ENCODE peak calls at places on chromosomes 1 and 21, in four cellular contexts. V is AG04449, K is esophagus muscularis mucosa, X is tibial nerve. F is an unnamed sample.

GRCh38 chr1:18927654-18928272 is 25.4 kb upstream of the ALDH4A1 start:
- DNase-seq in X (no peak), V (no peak), K (no peak), F (no peak)

GRCh38 chr21:32410916-32411315 is 1.6 kb upstream of the EVA1C start:
- DNase-seq in K (no peak), X (no peak), V (no peak), F (no peak)

GRCh38 chr1:2238361-2239055 is 10.4 kb downstream of the SKI start:
- DNase-seq in V (no peak), K (no peak), X (no peak), F (no peak)

GRCh38 chr1:228259951-228260350 is 52.1 kb downstream of the OBSCN start:
- DNase-seq in X (no peak), V (no peak), K (no peak), F (no peak)

GRCh38 chr1:157448666-157449065 is 103.6 kb downstream of the FCRL5 start:
- DNase-seq in V (no peak), K (no peak), X (no peak), F (no peak)

GRCh38 chr1:47738560-47739182 is 258.5 kb downstream of the TRABD2B start:
- DNase-seq in K (no peak), X (no peak), V (no peak), F (peak)

GRCh38 chr1:101284021-101284420 is 47.2 kb downstream of the S1PR1 start:
- DNase-seq in X (no peak), K (no peak), V (no peak), F (no peak)

GRCh38 chr1:25501235-25502058 is 42.0 kb upstream of the LDLRAP1 start:
- DNase-seq in X (no peak), V (peak), K (no peak), F (peak)

GRCh38 chr1:208551609-208552008 is 307.4 kb upstream of the PLXNA2 start:
- DNase-seq in K (no peak), V (no peak), X (no peak), F (no peak)

GRCh38 chr1:164188507-164188906 is 370.5 kb upstream of the PBX1 start:
- DNase-seq in K (no peak), X (no peak), V (no peak), F (no peak)

GRCh38 chr1:62962794-62963776 is 179.2 kb downstream of the ATG4C start:
- DNase-seq in X (no peak), V (no peak), K (no peak), F (peak)

GRCh38 chr1:51686450-51686849 is 69.6 kb downstream of the OSBPL9 start:
- DNase-seq in V (no peak), X (no peak), K (no peak), F (peak)

GRCh38 chr1:43970502-43970901 is 692 bp downstream of the DPH2 start:
- DNase-seq in V (no peak), K (no peak), X (no peak), F (no peak)

GRCh38 chr1:158864595-158864994 is 33.4 kb downstream of the MNDA start:
- DNase-seq in K (no peak), X (no peak), V (no peak), F (no peak)

GRCh38 chr1:48693674-48694347 is 82.9 kb downstream of the BEND5 start:
- DNase-seq in K (no peak), X (no peak), V (no peak), F (no peak)

GRCh38 chr21:40472026-40472425 is 374.9 kb downstream of the DSCAM start:
- DNase-seq in X (no peak), V (no peak), K (no peak), F (no peak)

GRCh38 chr1:109760581-109761226 is 3.0 kb downstream of the EPS8L3 start:
- DNase-seq in V (no peak), K (no peak), X (no peak), F (no peak)

GRCh38 chr1:48418742-48419141 is 53.3 kb downstream of the SPATA6 start:
- DNase-seq in V (no peak), K (no peak), X (no peak), F (no peak)

GRCh38 chr1:82065917-82066316 is 265.2 kb downstream of the ADGRL2 start:
- DNase-seq in X (no peak), K (no peak), V (no peak), F (no peak)

GRCh38 chr21:42471716-42472330 is 24.2 kb downstream of the RSPH1 start:
- DNase-seq in K (no peak), V (no peak), X (no peak), F (no peak)

GRCh38 chr1:183101841-183102276 is 78.6 kb downstream of the LAMC1 start:
- DNase-seq in K (no peak), X (no peak), V (no peak), F (peak)

GRCh38 chr1:112501810-112502641 is 6.7 kb upstream of the WNT2B start:
- DNase-seq in V (no peak), X (peak), K (no peak), F (peak)
- TF ChIP-seq CTCF in V (peak), X (peak), K (peak), F (peak)

GRCh38 chr1:35266306-35266705 is 2.2 kb upstream of the ZMYM4 start:
- DNase-seq in V (no peak), X (no peak), K (no peak), F (no peak)

GRCh38 chr1:35268282-35269189 is at the start of gene ZMYM4:
- DNase-seq in X (peak), V (peak), K (peak), F (peak)

GRCh38 chr1:35269190-35269988 is 880 bp downstream of the ZMYM4 start:
- DNase-seq in K (no peak), X (no peak), V (no peak), F (no peak)

GRCh38 chr1:35274197-35274596 is 5.7 kb downstream of the ZMYM4 start:
- DNase-seq in K (no peak), X (no peak), V (no peak), F (no peak)

DNA sequence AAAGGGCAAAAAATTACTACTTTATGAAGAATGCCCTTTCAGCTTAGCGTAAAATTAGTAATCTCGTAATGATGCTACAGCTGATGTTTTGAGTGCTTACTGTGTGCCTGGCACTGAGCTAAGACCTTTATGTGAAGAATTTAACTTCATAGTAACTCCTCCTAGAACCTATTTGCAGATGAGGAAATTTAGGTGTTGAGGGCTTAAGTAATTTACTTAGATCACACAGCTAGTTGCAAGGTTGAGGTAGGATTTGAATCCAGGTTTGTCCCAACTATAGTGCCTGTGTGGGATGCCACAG is 1.4 kb downstream of the ZMYM4 start:
- DNase-seq in V (no peak), K (no peak), X (no peak), F (no peak)
- H3K4me3 ChIP-seq in V (peak), K (peak), X (peak), F (peak)

GRCh38 chr1:22366346-22366745 is 85.3 kb upstream of the ZBTB40 start:
- DNase-seq in K (no peak), V (no peak), X (no peak), F (no peak)

GRCh38 chr1:22365331-22366295 is 86.0 kb upstream of the ZBTB40 start:
- DNase-seq in X (no peak), V (no peak), K (no peak), F (no peak)

GRCh38 chr1:22364326-22364650 is 87.4 kb upstream of the ZBTB40 start:
- DNase-seq in V (no peak), X (no peak), K (no peak), F (no peak)

GRCh38 chr1:22363403-22364325 is 88.0 kb upstream of the ZBTB40 start:
- DNase-seq in V (no peak), X (no peak), K (no peak), F (no peak)

GRCh38 chr1:22364764-22365163 is 86.9 kb upstream of the ZBTB40 start:
- DNase-seq in K (no peak), V (no peak), X (no peak), F (no peak)
- TF ChIP-seq CTCF in K (no peak), V (no peak), X (no peak), F (no peak)

DNA sequence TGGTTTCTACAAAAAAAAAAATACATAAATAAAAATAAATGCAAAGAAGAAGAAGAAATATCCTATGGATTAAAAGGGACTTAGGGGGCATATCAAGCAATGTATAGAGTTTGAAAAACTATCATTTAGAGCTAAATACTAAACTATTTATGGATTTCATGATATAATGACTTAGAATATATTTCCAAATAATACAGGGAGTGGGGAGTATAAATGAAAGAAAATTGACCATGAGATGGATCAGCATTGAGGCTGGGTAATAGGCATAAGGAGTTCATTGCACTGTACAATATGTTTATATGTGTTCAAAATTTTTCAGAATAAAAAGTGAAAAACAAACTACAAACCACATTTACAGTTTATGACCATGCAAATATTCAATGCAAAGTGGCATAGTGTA is 18.8 kb downstream of the NHLH2 start:
- DNase-seq in X (no peak), V (no peak), K (no peak), F (no peak)
- H3K4me3 ChIP-seq in X (no peak), V (no peak), K (no peak), F (no peak)

GRCh38 chr1:79380078-79380477 is 373.5 kb upstream of the ADGRL4 start:
- DNase-seq in X (no peak), V (no peak), K (no peak), F (no peak)

GRCh38 chr1:79371802-79372201 is 365.3 kb upstream of the ADGRL4 start:
- DNase-seq in X (no peak), K (no peak), V (no peak), F (no peak)

GRCh38 chr1:79375352-79375751 is 368.8 kb upstream of the ADGRL4 start:
- DNase-seq in X (no peak), K (no peak), V (no peak), F (no peak)

GRCh38 chr1:79373481-79374132 is 367.1 kb upstream of the ADGRL4 start:
- DNase-seq in V (no peak), K (no peak), X (no peak), F (peak)

DNA sequence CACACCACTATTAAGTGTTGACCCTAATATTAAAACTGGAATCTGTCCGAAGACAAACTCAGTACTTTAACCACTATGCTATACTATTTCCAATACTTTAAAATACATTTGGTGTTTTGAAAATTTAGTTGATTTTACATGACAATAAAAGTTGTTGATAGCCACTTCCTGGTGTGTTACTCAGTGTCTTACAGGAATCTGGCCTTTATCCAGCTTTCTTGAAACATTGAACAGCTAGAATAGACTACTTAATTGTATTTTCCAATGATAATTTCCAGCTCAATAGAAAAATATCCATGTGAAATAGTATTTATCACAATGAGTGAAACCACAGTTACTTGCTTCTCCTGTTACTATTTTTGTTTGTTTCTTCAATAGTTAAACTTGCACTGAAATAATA is 369.6 kb upstream of the ADGRL4 start:
- DNase-seq in X (no peak), V (no peak), K (no peak), F (no peak)
- TF ChIP-seq CTCF in X (no peak), V (no peak), K (no peak), F (no peak)